ENCODE peak calls at places on chromosomes 6 and 20, in eight cellular contexts. L is SK-N-SH, E is HCT116, T is spleen, Z is H1, J is sigmoid colon, S is stomach, A is endothelial cell of umbilical vein. K is an unnamed sample. For H3K4me1, the result is how much of the 10 kb centered on the place peaks cover.

GRCh38 chr6:76861403-76861802 is 601.9 kb downstream of the HTR1B start:
- DNase-seq in L (peak), E (peak), T (no peak), Z (no peak), J (no peak), S (peak), A (peak), K (no peak)

GRCh38 chr6:164753517-164753916 is 555.9 kb downstream of the C6orf118 start:
- DNase-seq in L (no peak), E (peak), T (no peak), Z (no peak), J (no peak), S (no peak), A (no peak), K (no peak)

GRCh38 chr20:35329435-35330139 is 37.4 kb upstream of the FAM83C start:
- DNase-seq in L (peak), E (no peak), T (no peak), Z (no peak), J (no peak), S (peak), A (no peak), K (no peak)

GRCh38 chr6:21769405-21769851 is 175.9 kb downstream of the SOX4 start:
- DNase-seq in L (no peak), E (no peak), T (no peak), Z (no peak), J (no peak), S (no peak), A (peak), K (no peak)

GRCh38 chr20:1863296-1863695 is 31.9 kb upstream of the SIRPA start:
- DNase-seq in L (no peak), E (no peak), T (no peak), Z (no peak), J (no peak), S (no peak), A (no peak), K (no peak)

GRCh38 chr6:153143200-153143599 is 12.1 kb upstream of the RGS17 start:
- DNase-seq in L (no peak), E (no peak), T (no peak), Z (no peak), J (no peak), S (no peak), A (no peak), K (no peak)

GRCh38 chr6:42165016-42165415 is 8.1 kb upstream of the GUCA1A start:
- DNase-seq in L (no peak), E (no peak), T (no peak), Z (no peak), J (no peak), S (no peak), A (no peak), K (no peak)

GRCh38 chr20:62972270-62973032 is 19.9 kb downstream of the SLC17A9 start:
- DNase-seq in L (peak), E (peak), T (peak), Z (peak), J (peak), S (peak), A (peak), K (no peak)

GRCh38 chr20:58555078-58555765 is 40.0 kb upstream of the APCDD1L start:
- DNase-seq in L (no peak), E (no peak), T (no peak), Z (no peak), J (peak), S (no peak), A (peak), K (no peak)

GRCh38 chr20:33679758-33680485 is 5.7 kb upstream of the NECAB3 start:
- DNase-seq in L (no peak), E (no peak), T (peak), Z (no peak), J (no peak), S (no peak), A (no peak), K (no peak)

GRCh38 chr6:116666869-116667268 is 1.7 kb downstream of the ZUP1 start:
- DNase-seq in L (no peak), E (no peak), T (no peak), Z (no peak), J (no peak), S (no peak), A (peak), K (no peak)

GRCh38 chr6:41497994-41498393 is 48.2 kb upstream of the FOXP4 start:
- DNase-seq in L (no peak), E (no peak), T (no peak), Z (no peak), J (no peak), S (no peak), A (no peak), K (no peak)

GRCh38 chr6:26604026-26604425 is 7.3 kb downstream of the ABT1 start:
- DNase-seq in L (no peak), E (no peak), T (no peak), Z (no peak), J (no peak), S (no peak), A (no peak), K (no peak)

GRCh38 chr20:41011551-41012067 is 17.0 kb upstream of the TOP1 start:
- DNase-seq in L (no peak), E (no peak), T (no peak), Z (no peak), J (no peak), S (no peak), A (no peak), K (no peak)

GRCh38 chr6:11413728-11414127 is 123.8 kb upstream of the TMEM170B start:
- DNase-seq in L (no peak), E (no peak), T (no peak), Z (no peak), J (no peak), S (no peak), A (no peak), K (no peak)

GRCh38 chr6:134299236-134299635 is 18.7 kb downstream of the SGK1 start:
- DNase-seq in L (no peak), E (no peak), T (no peak), Z (no peak), J (no peak), S (peak), A (peak), K (no peak)

GRCh38 chr20:22584630-22584921 is 204 bp upstream of the FOXA2 start:
- DNase-seq in L (no peak), E (no peak), T (no peak), Z (no peak), J (no peak), S (peak), A (no peak), K (no peak)

GRCh38 chr6:158654498-158654897 is 4.6 kb downstream of the SYTL3 start:
- DNase-seq in L (peak), E (no peak), T (peak), Z (no peak), J (peak), S (peak), A (no peak), K (no peak)

GRCh38 chr20:46117704-46118467 is at the start of gene CD40:
- DNase-seq in L (peak), E (peak), T (peak), Z (peak), J (peak), S (peak), A (peak), K (peak)

GRCh38 chr20:51688600-51688999 is 79.6 kb downstream of the ATP9A start:
- DNase-seq in L (peak), E (no peak), T (peak), Z (no peak), J (no peak), S (no peak), A (no peak), K (no peak)

GRCh38 chr20:59988141-59988540 is 29.9 kb downstream of the CDH26 start:
- DNase-seq in L (no peak), E (peak), T (no peak), Z (no peak), J (no peak), S (peak), A (no peak), K (no peak)

GRCh38 chr6:29632789-29633531 is at the start of gene GABBR1:
- DNase-seq in L (peak), E (peak), T (peak), Z (no peak), J (peak), S (peak), A (peak), K (no peak)

GRCh38 chr20:49906101-49906604 is 9.2 kb downstream of the SPATA2 start:
- DNase-seq in L (no peak), E (no peak), T (peak), Z (no peak), J (peak), S (no peak), A (no peak), K (no peak)

GRCh38 chr20:19952392-19952791 is 64.8 kb upstream of the NAA20 start:
- DNase-seq in L (no peak), E (no peak), T (no peak), Z (no peak), J (no peak), S (no peak), A (no peak), K (no peak)

DNA sequence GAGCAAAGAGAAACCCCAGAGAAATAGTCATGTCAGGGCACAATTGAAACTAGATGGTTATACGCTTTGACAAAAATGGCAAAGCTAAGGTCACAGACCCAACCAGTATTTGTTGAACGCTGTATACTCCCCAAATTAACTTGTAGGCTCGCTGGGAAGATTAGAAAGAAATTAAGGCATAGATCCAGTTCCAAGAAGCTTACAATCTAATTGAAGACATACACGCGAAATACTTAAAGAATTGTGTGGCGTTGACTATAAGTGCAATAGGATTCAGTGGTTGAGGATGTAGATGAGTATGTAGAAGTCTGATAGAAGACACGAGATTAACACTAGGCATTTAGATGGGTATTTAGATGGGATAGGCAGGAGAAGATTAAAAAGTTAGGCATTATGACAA is 525 bp downstream of the FAM229B start:
- DNase-seq in L (no peak), E (no peak), T (no peak), Z (no peak), J (no peak), S (no peak), A (no peak), K (no peak)
- H3K27ac ChIP-seq in L (peak), E (no peak), T (peak), Z (no peak), J (peak), S (peak), A (peak), K (peak)

DNA sequence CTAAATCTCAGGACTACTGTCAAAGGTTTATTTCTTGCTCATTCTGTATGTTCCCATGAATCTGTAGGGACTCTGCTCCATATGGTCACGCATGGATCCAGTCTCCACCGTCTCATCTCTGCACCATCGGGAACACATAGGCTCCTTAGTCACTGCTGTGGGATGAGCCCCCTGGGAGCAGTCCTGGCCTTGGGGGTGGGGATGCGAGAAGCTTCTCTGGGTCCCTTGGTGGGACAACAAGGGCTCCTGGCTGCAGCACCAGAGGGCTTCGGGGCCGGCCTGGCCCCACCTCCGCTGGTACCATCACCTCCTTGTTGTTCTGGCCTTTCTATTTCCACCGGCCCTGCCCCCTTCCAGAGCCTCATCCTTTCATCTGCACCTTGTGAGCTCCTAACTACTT is 148.4 kb downstream of the CDH4 start:
- DNase-seq in L (no peak), E (no peak), T (no peak), Z (no peak), J (no peak), S (no peak), A (no peak), K (no peak)
- TF ChIP-seq POLR2AphosphoS5 in L (no peak), E (no peak), T (no peak), Z (no peak), J (no peak), S (no peak), A (no peak), K (no peak)

DNA sequence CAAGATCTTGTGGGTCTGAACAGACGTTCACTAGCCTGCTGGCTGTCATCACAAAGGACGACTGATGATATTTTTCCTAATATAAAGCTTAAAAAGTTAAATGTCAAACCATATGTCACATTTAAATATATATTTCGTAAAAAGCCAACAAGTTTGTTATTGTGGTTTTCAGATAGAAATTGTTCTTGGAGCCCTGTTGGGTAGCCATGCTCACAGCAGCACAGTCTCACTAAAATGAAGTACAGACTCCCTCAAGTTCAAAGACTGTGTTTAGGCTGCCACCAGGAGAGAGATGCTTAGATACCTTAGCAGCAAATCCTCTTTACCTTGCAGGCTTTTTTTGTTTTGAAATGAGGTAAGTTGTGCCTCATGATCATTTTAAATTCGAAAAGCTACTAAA is 17.8 kb downstream of the EEF1E1 start:
- DNase-seq in L (no peak), E (no peak), T (no peak), Z (no peak), J (no peak), S (no peak), A (no peak), K (no peak)
- H3K4me1 ChIP-seq in L (under half), E (half or more), T (under half), Z (under half), J (under half), S (under half), A (half or more), K (under half)

GRCh38 chr20:17841751-17842191 is 126.8 kb downstream of the SNX5 start:
- DNase-seq in L (no peak), E (no peak), T (no peak), Z (no peak), J (peak), S (no peak), A (no peak), K (no peak)
- H3K27ac ChIP-seq in L (no peak), E (peak), T (no peak), Z (no peak), J (peak), S (peak), A (no peak), K (peak)

DNA sequence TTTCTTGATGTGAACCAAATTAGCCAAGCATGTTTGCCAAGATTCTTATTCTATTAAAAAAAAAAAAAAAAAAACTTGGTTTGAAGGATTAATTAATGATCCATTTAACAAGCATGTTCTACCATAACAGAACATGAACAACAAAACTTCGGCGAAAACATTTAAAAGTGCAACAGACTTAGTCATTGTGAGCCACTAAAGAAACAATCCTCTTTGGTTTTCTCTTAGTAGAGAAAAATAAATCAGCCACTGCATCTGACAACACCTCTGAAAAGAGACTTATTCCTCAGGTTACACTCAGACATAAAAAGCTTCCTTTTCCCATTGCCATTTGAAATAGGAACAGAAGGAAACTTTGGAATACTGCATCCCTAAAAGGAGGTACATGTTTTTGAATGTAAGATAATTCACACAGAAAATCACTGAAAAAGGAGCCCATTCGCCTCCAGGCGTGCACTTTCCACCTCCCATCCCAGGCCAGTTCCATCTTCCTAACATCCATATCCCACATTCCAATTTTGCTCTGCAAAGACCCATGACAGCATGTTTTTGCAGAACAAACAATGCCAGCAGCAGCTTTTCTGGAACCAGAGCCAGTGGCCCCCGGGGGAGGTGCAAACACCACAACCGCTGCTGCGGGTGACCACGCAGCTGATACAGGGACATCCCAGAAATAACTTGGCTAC is 79.5 kb downstream of the ZMYND8 start:
- DNase-seq in L (no peak), E (no peak), T (no peak), Z (no peak), J (peak), S (peak), A (peak), K (no peak)
- TF ChIP-seq POLR2AphosphoS5 in L (no peak), E (no peak), T (peak), Z (no peak), J (no peak), S (no peak), A (no peak), K (peak)

GRCh38 chr6:144816936-144817335 is 531.8 kb downstream of the UTRN start:
- DNase-seq in L (no peak), E (no peak), T (no peak), Z (no peak), J (no peak), S (no peak), A (no peak), K (no peak)
- H3K4me1 ChIP-seq in L (under half), E (half or more), T (under half), Z (under half), J (under half), S (under half), A (under half), K (under half)

DNA sequence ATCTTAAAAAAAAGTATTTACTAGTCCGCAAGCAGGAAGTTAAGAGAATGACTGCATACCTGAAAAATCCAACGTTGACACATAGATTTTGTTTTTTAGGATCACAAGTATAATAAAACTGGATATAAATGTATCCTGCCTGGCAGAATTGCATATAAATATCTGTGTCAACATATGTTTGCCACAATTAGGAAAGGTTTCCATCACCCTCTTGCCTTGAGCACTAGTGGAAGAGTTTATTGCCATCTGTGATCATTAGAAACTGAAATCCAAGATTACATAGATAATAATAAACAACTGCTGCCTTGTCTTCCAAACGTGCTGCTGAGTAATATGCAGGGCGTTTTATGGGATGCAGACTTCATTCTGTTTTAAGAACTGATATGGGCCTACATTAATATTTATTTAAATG is 27.9 kb downstream of the PLEKHG1 start:
- DNase-seq in L (no peak), E (no peak), T (no peak), Z (no peak), J (no peak), S (no peak), A (peak), K (no peak)
- H3K27ac ChIP-seq in L (no peak), E (no peak), T (peak), Z (no peak), J (no peak), S (peak), A (peak), K (no peak)

GRCh38 chr20:54067606-54068174 is 2.7 kb downstream of the BCAS1 start:
- DNase-seq in L (no peak), E (peak), T (no peak), Z (peak), J (no peak), S (peak), A (no peak), K (peak)
- TF ChIP-seq POLR2AphosphoS5 in L (no peak), E (peak), T (no peak), Z (no peak), J (no peak), S (no peak), A (no peak), K (no peak)

GRCh38 chr20:23823621-23824324 is 2.8 kb downstream of the CST2 start:
- DNase-seq in L (no peak), E (no peak), T (no peak), Z (no peak), J (no peak), S (no peak), A (no peak), K (no peak)
- H3K4me1 ChIP-seq in L (under half), E (under half), T (under half), Z (under half), J (under half), S (under half), A (under half), K (under half)